ENCODE peak calls at places on chromosome 9, in seven cellular contexts. One of them, this sample, is unnamed.
A peak's percentile ranks its signal among the peaks of the same experiment; 100 is the strongest.

GRCh38 chr9:35571113-35571512 is 33.9 kb upstream of the TESK1 start:
- DNase-seq in upper lobe of left lung: no peak
- DNase-seq in neural progenitor cell: no peak
- DNase-seq in SK-N-SH: no peak
- DNase-seq in AG09319: no peak
- DNase-seq in mucosa of descending colon: no peak
- DNase-seq in H9: no peak
- DNase-seq in this sample: no peak

GRCh38 chr9:98584059-98584458 is 124.7 kb downstream of the GABBR2 start:
- DNase-seq in H9: no peak
- DNase-seq in upper lobe of left lung: no peak
- DNase-seq in neural progenitor cell: no peak
- DNase-seq in mucosa of descending colon: no peak
- DNase-seq in AG09319: no peak
- DNase-seq in SK-N-SH: no peak
- DNase-seq in this sample: no peak

GRCh38 chr9:79382468-79382867 is 189.3 kb upstream of the TLE4 start:
- DNase-seq in SK-N-SH: no peak
- DNase-seq in neural progenitor cell: no peak
- DNase-seq in H9: no peak
- DNase-seq in upper lobe of left lung: no peak
- DNase-seq in AG09319: no peak
- DNase-seq in mucosa of descending colon: no peak
- DNase-seq in this sample: no peak

GRCh38 chr9:86764230-86765039 is 182.9 kb downstream of the GAS1 start:
- DNase-seq in AG09319: no peak
- DNase-seq in mucosa of descending colon: no peak
- DNase-seq in SK-N-SH: no peak
- DNase-seq in H9: no peak
- DNase-seq in neural progenitor cell: no peak
- DNase-seq in upper lobe of left lung: no peak
- DNase-seq in this sample: no peak

GRCh38 chr9:129694265-129694664 is 28.8 kb downstream of the PRRX2 start:
- DNase-seq in neural progenitor cell: no peak
- DNase-seq in upper lobe of left lung: no peak
- DNase-seq in AG09319: no peak
- DNase-seq in SK-N-SH: no peak
- DNase-seq in mucosa of descending colon: no peak
- DNase-seq in H9: no peak
- DNase-seq in this sample: no peak

GRCh38 chr9:110932883-110933282 is 105.4 kb downstream of the LPAR1 start:
- DNase-seq in SK-N-SH: no peak
- DNase-seq in H9: no peak
- DNase-seq in AG09319: no peak
- DNase-seq in neural progenitor cell: no peak
- DNase-seq in mucosa of descending colon: no peak
- DNase-seq in upper lobe of left lung: no peak
- DNase-seq in this sample: no peak

GRCh38 chr9:99851028-99851822 is 29.5 kb downstream of the NR4A3 start:
- DNase-seq in SK-N-SH: no peak
- DNase-seq in H9: no peak
- DNase-seq in mucosa of descending colon: no peak
- DNase-seq in upper lobe of left lung: no peak
- DNase-seq in neural progenitor cell: no peak
- DNase-seq in AG09319: no peak
- DNase-seq in this sample: no peak

GRCh38 chr9:126474786-126475485 is 138.8 kb upstream of the LMX1B start:
- DNase-seq in SK-N-SH: no peak
- DNase-seq in mucosa of descending colon: no peak
- DNase-seq in upper lobe of left lung: no peak
- DNase-seq in AG09319: no peak
- DNase-seq in neural progenitor cell: no peak
- DNase-seq in H9: no peak
- DNase-seq in this sample: no peak

GRCh38 chr9:134751630-134752029 is 110.0 kb downstream of the COL5A1 start:
- DNase-seq in SK-N-SH: no peak
- DNase-seq in mucosa of descending colon: no peak
- DNase-seq in AG09319: no peak
- DNase-seq in neural progenitor cell: no peak
- DNase-seq in H9: no peak
- DNase-seq in upper lobe of left lung: no peak
- DNase-seq in this sample: no peak

GRCh38 chr9:133049043-133049442 is 12.7 kb upstream of the CEL start:
- DNase-seq in AG09319: no peak
- DNase-seq in H9: no peak
- DNase-seq in neural progenitor cell: no peak
- DNase-seq in mucosa of descending colon: no peak
- DNase-seq in upper lobe of left lung: no peak
- DNase-seq in SK-N-SH: no peak
- DNase-seq in this sample: no peak

GRCh38 chr9:133050781-133051180 is 11.0 kb upstream of the CEL start:
- DNase-seq in AG09319: no peak
- DNase-seq in SK-N-SH: no peak
- DNase-seq in mucosa of descending colon: peak; percentile 81
- DNase-seq in upper lobe of left lung: no peak
- DNase-seq in neural progenitor cell: no peak
- DNase-seq in H9: no peak
- DNase-seq in this sample: no peak

GRCh38 chr9:133050142-133050541 is 11.6 kb upstream of the CEL start:
- DNase-seq in H9: no peak
- DNase-seq in mucosa of descending colon: no peak
- DNase-seq in upper lobe of left lung: no peak
- DNase-seq in AG09319: no peak
- DNase-seq in SK-N-SH: no peak
- DNase-seq in neural progenitor cell: no peak
- DNase-seq in this sample: no peak

GRCh38 chr9:133046900-133047295 is 14.9 kb upstream of the CEL start:
- DNase-seq in upper lobe of left lung: no peak
- DNase-seq in SK-N-SH: no peak
- DNase-seq in mucosa of descending colon: no peak
- DNase-seq in AG09319: no peak
- DNase-seq in neural progenitor cell: no peak
- DNase-seq in H9: no peak
- DNase-seq in this sample: no peak

DNA sequence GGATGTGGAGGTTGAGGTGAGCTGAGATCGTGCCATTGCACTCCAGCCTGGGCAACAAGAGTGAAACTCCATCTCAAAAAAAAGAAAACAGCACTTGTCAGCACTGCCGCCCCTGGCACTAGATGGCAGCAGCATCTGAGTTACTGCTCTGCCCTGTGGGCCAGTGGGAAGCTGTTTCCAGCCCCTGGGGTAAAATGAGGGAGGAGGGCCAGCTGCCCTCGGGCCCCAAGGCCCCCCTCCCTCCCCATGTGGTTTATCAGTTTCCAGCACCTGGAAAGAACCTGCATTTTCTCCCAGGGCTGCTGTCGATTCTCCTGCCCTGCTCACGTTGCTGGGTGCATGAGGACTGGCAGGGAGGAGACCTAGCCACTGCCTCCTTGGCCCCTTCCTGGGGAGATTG is 13.2 kb upstream of the CEL start:
- DNase-seq in SK-N-SH: peak; percentile 58
- DNase-seq in mucosa of descending colon: peak; percentile 58
- DNase-seq in neural progenitor cell: peak; percentile 15
- DNase-seq in H9: peak; percentile 52
- DNase-seq in AG09319: no peak
- DNase-seq in upper lobe of left lung: no peak
- DNase-seq in this sample: no peak
- TF ChIP-seq CTCF in SK-N-SH: peak; percentile 35
- TF ChIP-seq CTCF in mucosa of descending colon: no peak
- TF ChIP-seq CTCF in neural progenitor cell: peak; percentile 43
- TF ChIP-seq CTCF in H9: peak; percentile 62
- TF ChIP-seq CTCF in AG09319: peak; percentile 49
- TF ChIP-seq CTCF in upper lobe of left lung: no peak
- TF ChIP-seq CTCF in this sample: no peak

GRCh38 chr9:38066907-38067610 is 2.0 kb downstream of the SHB start:
- DNase-seq in H9: no peak
- DNase-seq in AG09319: no peak
- DNase-seq in neural progenitor cell: peak; percentile 42
- DNase-seq in mucosa of descending colon: peak; percentile 83
- DNase-seq in SK-N-SH: no peak
- DNase-seq in upper lobe of left lung: peak; percentile 83
- DNase-seq in this sample: no peak

GRCh38 chr9:38068866-38069628 is at the start of gene SHB:
- DNase-seq in AG09319: no peak
- DNase-seq in neural progenitor cell: peak; percentile 92
- DNase-seq in mucosa of descending colon: peak; percentile 92
- DNase-seq in H9: peak; percentile 86
- DNase-seq in upper lobe of left lung: peak; percentile 86
- DNase-seq in SK-N-SH: peak; percentile 95
- DNase-seq in this sample: peak; percentile 80

GRCh38 chr9:38067892-38068615 is 973 bp downstream of the SHB start:
- DNase-seq in H9: no peak
- DNase-seq in upper lobe of left lung: no peak
- DNase-seq in AG09319: no peak
- DNase-seq in neural progenitor cell: peak; percentile 62
- DNase-seq in SK-N-SH: peak; percentile 64
- DNase-seq in mucosa of descending colon: peak; percentile 63
- DNase-seq in this sample: no peak

GRCh38 chr9:38067611-38067891 is 1.5 kb downstream of the SHB start:
- DNase-seq in mucosa of descending colon: peak; percentile 67
- DNase-seq in SK-N-SH: peak; percentile 56
- DNase-seq in H9: peak; percentile 49
- DNase-seq in upper lobe of left lung: no peak
- DNase-seq in AG09319: no peak
- DNase-seq in neural progenitor cell: peak; percentile 55
- DNase-seq in this sample: no peak

GRCh38 chr9:38068616-38068865 is 486 bp downstream of the SHB start:
- DNase-seq in mucosa of descending colon: peak; percentile 72
- DNase-seq in SK-N-SH: peak; percentile 76
- DNase-seq in AG09319: no peak
- DNase-seq in upper lobe of left lung: no peak
- DNase-seq in H9: no peak
- DNase-seq in neural progenitor cell: no peak
- DNase-seq in this sample: peak; percentile 70
- TF ChIP-seq CTCF in mucosa of descending colon: peak; percentile 34
- TF ChIP-seq CTCF in SK-N-SH: no peak
- TF ChIP-seq CTCF in AG09319: peak; percentile 53
- TF ChIP-seq CTCF in upper lobe of left lung: no peak
- TF ChIP-seq CTCF in H9: no peak
- TF ChIP-seq CTCF in neural progenitor cell: no peak
- TF ChIP-seq CTCF in this sample: peak; percentile 19

GRCh38 chr9:121597693-121598166 is 53.7 kb upstream of the DAB2IP start:
- DNase-seq in H9: no peak
- DNase-seq in neural progenitor cell: no peak
- DNase-seq in AG09319: no peak
- DNase-seq in upper lobe of left lung: no peak
- DNase-seq in mucosa of descending colon: no peak
- DNase-seq in SK-N-SH: no peak
- DNase-seq in this sample: no peak

GRCh38 chr9:121598167-121599000 is 53.0 kb upstream of the DAB2IP start:
- DNase-seq in SK-N-SH: no peak
- DNase-seq in upper lobe of left lung: peak; percentile 88
- DNase-seq in mucosa of descending colon: peak; percentile 72
- DNase-seq in H9: peak; percentile 93
- DNase-seq in AG09319: peak; percentile 57
- DNase-seq in neural progenitor cell: peak; percentile 98
- DNase-seq in this sample: peak; percentile 79

GRCh38 chr9:121599186-121599871 is 52.1 kb upstream of the DAB2IP start:
- DNase-seq in SK-N-SH: peak; percentile 97
- DNase-seq in upper lobe of left lung: peak; percentile 92
- DNase-seq in mucosa of descending colon: peak; percentile 77
- DNase-seq in neural progenitor cell: peak; percentile 97
- DNase-seq in H9: peak; percentile 94
- DNase-seq in AG09319: no peak
- DNase-seq in this sample: peak; percentile 47

GRCh38 chr9:121601234-121601633 is 50.2 kb upstream of the DAB2IP start:
- DNase-seq in mucosa of descending colon: no peak
- DNase-seq in SK-N-SH: no peak
- DNase-seq in AG09319: no peak
- DNase-seq in neural progenitor cell: no peak
- DNase-seq in H9: no peak
- DNase-seq in upper lobe of left lung: no peak
- DNase-seq in this sample: no peak

DNA sequence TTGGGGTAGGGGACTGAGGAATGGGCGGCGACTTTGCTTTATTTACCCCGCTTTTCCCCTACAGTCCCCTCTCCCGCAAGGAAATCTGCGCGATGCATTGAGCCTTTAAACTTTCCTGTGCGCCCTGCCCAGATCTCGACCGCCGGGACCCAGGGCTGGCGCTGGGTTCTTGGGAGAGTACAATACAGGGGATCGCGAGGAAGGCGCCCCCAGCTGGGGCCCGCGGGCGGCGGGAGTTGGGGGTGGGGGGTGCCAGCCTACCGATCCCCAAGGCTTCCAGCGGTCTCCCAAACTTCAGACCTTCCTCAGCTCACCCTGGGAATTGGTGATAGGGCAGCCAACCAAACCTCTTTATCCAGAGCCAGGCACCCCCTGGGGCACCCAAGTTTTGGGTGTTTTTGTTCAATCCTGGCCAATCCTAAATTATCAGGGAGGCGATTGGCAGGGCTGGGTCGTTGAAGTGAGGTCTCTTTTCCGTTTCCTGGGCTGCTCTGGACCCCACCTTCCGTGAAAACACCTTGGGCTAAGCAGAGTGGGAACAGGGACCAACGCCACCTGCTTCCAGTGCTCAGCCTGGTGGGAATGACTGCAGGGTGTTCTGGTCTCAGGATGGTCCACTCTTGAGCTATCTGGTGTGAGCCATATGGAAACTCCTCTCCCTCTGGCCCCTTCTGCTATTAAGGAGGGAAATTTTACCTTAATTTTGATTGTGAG is 51.4 kb upstream of the DAB2IP start:
- DNase-seq in upper lobe of left lung: no peak
- DNase-seq in AG09319: no peak
- DNase-seq in SK-N-SH: peak; percentile 72
- DNase-seq in neural progenitor cell: peak; percentile 50
- DNase-seq in mucosa of descending colon: peak; percentile 44
- DNase-seq in H9: no peak
- DNase-seq in this sample: peak; percentile 53
- TF ChIP-seq CTCF in upper lobe of left lung: no peak
- TF ChIP-seq CTCF in AG09319: no peak
- TF ChIP-seq CTCF in SK-N-SH: peak; percentile 16
- TF ChIP-seq CTCF in neural progenitor cell: peak; percentile 27
- TF ChIP-seq CTCF in mucosa of descending colon: no peak
- TF ChIP-seq CTCF in H9: no peak
- TF ChIP-seq CTCF in this sample: no peak

DNA sequence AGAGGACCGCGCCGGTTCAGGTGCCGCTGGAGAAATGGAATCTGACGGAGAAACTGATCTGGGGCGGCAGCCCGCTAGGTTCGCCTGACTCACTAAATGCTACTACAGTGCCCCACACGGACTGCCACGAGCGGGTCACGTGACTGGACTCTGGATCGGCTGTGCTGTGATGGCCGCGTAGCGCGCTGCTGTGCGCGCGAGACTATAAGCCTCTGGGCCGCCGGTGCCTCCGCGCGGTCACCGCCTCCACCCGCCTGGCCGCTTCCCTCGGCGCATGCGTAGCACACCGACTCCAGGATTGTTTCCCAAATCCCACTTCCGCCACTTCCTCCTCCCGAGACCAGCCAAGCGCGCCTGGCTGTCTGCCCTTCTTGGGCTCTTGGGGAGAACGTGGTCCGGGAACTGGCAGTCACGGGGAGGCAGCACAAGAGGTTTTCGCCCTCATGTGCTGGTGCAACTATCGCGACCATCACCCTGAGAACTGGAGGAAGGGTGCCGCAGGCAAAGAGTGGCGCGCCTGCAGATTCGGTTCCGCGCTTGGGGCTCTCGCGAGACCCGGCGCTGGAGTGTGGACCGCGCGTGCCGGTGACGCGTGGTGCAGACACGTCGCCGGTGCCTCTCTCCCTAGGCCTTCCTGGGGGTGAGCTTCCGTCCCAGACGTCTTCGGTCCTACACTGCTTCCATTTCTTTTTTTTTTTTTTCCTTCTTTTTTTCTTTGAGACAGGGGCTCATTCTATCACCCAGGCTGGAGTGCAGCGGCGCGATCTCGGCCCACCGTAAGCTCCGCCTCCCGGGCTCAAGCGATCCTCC is 35.8 kb upstream of the GLDC start:
- DNase-seq in H9: peak; percentile 98
- DNase-seq in SK-N-SH: peak; percentile 96
- DNase-seq in mucosa of descending colon: peak; percentile 97
- DNase-seq in AG09319: peak; percentile 93
- DNase-seq in neural progenitor cell: peak; percentile 98
- DNase-seq in upper lobe of left lung: peak; percentile 98
- DNase-seq in this sample: peak; percentile 93
- TF ChIP-seq CTCF in H9: no peak
- TF ChIP-seq CTCF in SK-N-SH: no peak
- TF ChIP-seq CTCF in mucosa of descending colon: no peak
- TF ChIP-seq CTCF in AG09319: no peak
- TF ChIP-seq CTCF in neural progenitor cell: no peak
- TF ChIP-seq CTCF in upper lobe of left lung: no peak
- TF ChIP-seq CTCF in this sample: no peak